ENCODE peak calls at places on chromosomes 11 and 22, in ten cellular contexts. One of them, this sample, is unnamed.

GRCh38 chr11:113876798-113877672 is 1.7 kb upstream of the USP28 start:
- DNase-seq in endothelial cell of umbilical vein: no peak
- DNase-seq in A549: no peak
- DNase-seq in thyroid gland: no peak
- DNase-seq in CD8-positive, alpha-beta T cell: no peak
- DNase-seq in cardiac muscle cell: no peak
- DNase-seq in tibial artery: no peak
- DNase-seq in psoas muscle: no peak
- DNase-seq in heart right ventricle: no peak
- DNase-seq in kidney: no peak
- DNase-seq in this sample: no peak

GRCh38 chr11:19849947-19850593 is 137.4 kb downstream of the NAV2 start:
- DNase-seq in endothelial cell of umbilical vein: no peak
- DNase-seq in A549: no peak
- DNase-seq in thyroid gland: no peak
- DNase-seq in CD8-positive, alpha-beta T cell: no peak
- DNase-seq in cardiac muscle cell: no peak
- DNase-seq in tibial artery: no peak
- DNase-seq in psoas muscle: no peak
- DNase-seq in heart right ventricle: no peak
- DNase-seq in kidney: no peak
- DNase-seq in this sample: no peak

GRCh38 chr11:27514558-27514957 is 8.0 kb upstream of the LIN7C start:
- DNase-seq in endothelial cell of umbilical vein: no peak
- DNase-seq in A549: no peak
- DNase-seq in thyroid gland: no peak
- DNase-seq in CD8-positive, alpha-beta T cell: no peak
- DNase-seq in cardiac muscle cell: no peak
- DNase-seq in tibial artery: no peak
- DNase-seq in psoas muscle: no peak
- DNase-seq in heart right ventricle: peak
- DNase-seq in kidney: no peak
- DNase-seq in this sample: no peak

GRCh38 chr11:68890490-68891231 is 13.0 kb downstream of the MRPL21 start:
- DNase-seq in endothelial cell of umbilical vein: peak
- DNase-seq in A549: no peak
- DNase-seq in thyroid gland: peak
- DNase-seq in CD8-positive, alpha-beta T cell: no peak
- DNase-seq in cardiac muscle cell: no peak
- DNase-seq in tibial artery: peak
- DNase-seq in psoas muscle: peak
- DNase-seq in heart right ventricle: peak
- DNase-seq in kidney: peak
- DNase-seq in this sample: no peak

GRCh38 chr11:13368041-13368446 is 90.5 kb downstream of the BMAL1 start:
- DNase-seq in endothelial cell of umbilical vein: no peak
- DNase-seq in A549: no peak
- DNase-seq in thyroid gland: no peak
- DNase-seq in CD8-positive, alpha-beta T cell: no peak
- DNase-seq in cardiac muscle cell: no peak
- DNase-seq in tibial artery: no peak
- DNase-seq in psoas muscle: no peak
- DNase-seq in heart right ventricle: no peak
- DNase-seq in kidney: no peak
- DNase-seq in this sample: no peak

GRCh38 chr11:133337905-133338536 is 194.3 kb downstream of the OPCML start:
- DNase-seq in endothelial cell of umbilical vein: no peak
- DNase-seq in A549: no peak
- DNase-seq in thyroid gland: no peak
- DNase-seq in CD8-positive, alpha-beta T cell: no peak
- DNase-seq in cardiac muscle cell: peak
- DNase-seq in tibial artery: no peak
- DNase-seq in psoas muscle: no peak
- DNase-seq in heart right ventricle: no peak
- DNase-seq in kidney: no peak
- DNase-seq in this sample: no peak

GRCh38 chr11:57641426-57641825 is 8.3 kb downstream of the YPEL4 start:
- DNase-seq in endothelial cell of umbilical vein: peak
- DNase-seq in A549: peak
- DNase-seq in thyroid gland: no peak
- DNase-seq in CD8-positive, alpha-beta T cell: no peak
- DNase-seq in cardiac muscle cell: peak
- DNase-seq in tibial artery: no peak
- DNase-seq in psoas muscle: no peak
- DNase-seq in heart right ventricle: no peak
- DNase-seq in kidney: no peak
- DNase-seq in this sample: no peak

GRCh38 chr11:118005224-118006152 is 19.3 kb downstream of the IL10RA start:
- DNase-seq in endothelial cell of umbilical vein: no peak
- DNase-seq in A549: no peak
- DNase-seq in thyroid gland: no peak
- DNase-seq in CD8-positive, alpha-beta T cell: no peak
- DNase-seq in cardiac muscle cell: no peak
- DNase-seq in tibial artery: no peak
- DNase-seq in psoas muscle: no peak
- DNase-seq in heart right ventricle: no peak
- DNase-seq in kidney: no peak
- DNase-seq in this sample: no peak

GRCh38 chr11:93236741-93237675 is 39.2 kb upstream of the SLC36A4 start:
- DNase-seq in endothelial cell of umbilical vein: peak
- DNase-seq in A549: peak
- DNase-seq in thyroid gland: peak
- DNase-seq in CD8-positive, alpha-beta T cell: no peak
- DNase-seq in cardiac muscle cell: peak
- DNase-seq in tibial artery: no peak
- DNase-seq in psoas muscle: no peak
- DNase-seq in heart right ventricle: peak
- DNase-seq in kidney: no peak
- DNase-seq in this sample: no peak

GRCh38 chr22:44486538-44486937 is 11.5 kb downstream of the RTL6 start:
- DNase-seq in endothelial cell of umbilical vein: no peak
- DNase-seq in A549: peak
- DNase-seq in thyroid gland: no peak
- DNase-seq in CD8-positive, alpha-beta T cell: no peak
- DNase-seq in cardiac muscle cell: no peak
- DNase-seq in tibial artery: no peak
- DNase-seq in psoas muscle: no peak
- DNase-seq in heart right ventricle: peak
- DNase-seq in kidney: no peak
- DNase-seq in this sample: no peak

GRCh38 chr11:70785372-70785771 is 387.0 kb downstream of the CTTN start:
- DNase-seq in endothelial cell of umbilical vein: no peak
- DNase-seq in A549: no peak
- DNase-seq in thyroid gland: peak
- DNase-seq in CD8-positive, alpha-beta T cell: no peak
- DNase-seq in cardiac muscle cell: no peak
- DNase-seq in tibial artery: no peak
- DNase-seq in psoas muscle: no peak
- DNase-seq in heart right ventricle: no peak
- DNase-seq in kidney: no peak
- DNase-seq in this sample: no peak

GRCh38 chr11:70788247-70789022 is 390.1 kb downstream of the CTTN start:
- DNase-seq in endothelial cell of umbilical vein: peak
- DNase-seq in A549: peak
- DNase-seq in thyroid gland: no peak
- DNase-seq in CD8-positive, alpha-beta T cell: no peak
- DNase-seq in cardiac muscle cell: no peak
- DNase-seq in tibial artery: no peak
- DNase-seq in psoas muscle: no peak
- DNase-seq in heart right ventricle: no peak
- DNase-seq in kidney: no peak
- DNase-seq in this sample: no peak

GRCh38 chr11:70796601-70797000 is 398.3 kb downstream of the CTTN start:
- DNase-seq in endothelial cell of umbilical vein: no peak
- DNase-seq in A549: no peak
- DNase-seq in thyroid gland: no peak
- DNase-seq in CD8-positive, alpha-beta T cell: no peak
- DNase-seq in cardiac muscle cell: no peak
- DNase-seq in tibial artery: no peak
- DNase-seq in psoas muscle: no peak
- DNase-seq in heart right ventricle: no peak
- DNase-seq in kidney: no peak
- DNase-seq in this sample: peak

GRCh38 chr11:70786021-70786665 is 387.8 kb downstream of the CTTN start:
- DNase-seq in endothelial cell of umbilical vein: no peak
- DNase-seq in A549: no peak
- DNase-seq in thyroid gland: no peak
- DNase-seq in CD8-positive, alpha-beta T cell: no peak
- DNase-seq in cardiac muscle cell: no peak
- DNase-seq in tibial artery: no peak
- DNase-seq in psoas muscle: no peak
- DNase-seq in heart right ventricle: no peak
- DNase-seq in kidney: no peak
- DNase-seq in this sample: peak

GRCh38 chr11:70790671-70791300 is 392.5 kb downstream of the CTTN start:
- DNase-seq in endothelial cell of umbilical vein: no peak
- DNase-seq in A549: no peak
- DNase-seq in thyroid gland: no peak
- DNase-seq in CD8-positive, alpha-beta T cell: no peak
- DNase-seq in cardiac muscle cell: no peak
- DNase-seq in tibial artery: no peak
- DNase-seq in psoas muscle: peak
- DNase-seq in heart right ventricle: no peak
- DNase-seq in kidney: no peak
- DNase-seq in this sample: no peak
- TF ChIP-seq CTCF in endothelial cell of umbilical vein: no peak
- TF ChIP-seq CTCF in A549: no peak
- TF ChIP-seq CTCF in thyroid gland: no peak
- TF ChIP-seq CTCF in CD8-positive, alpha-beta T cell: no peak
- TF ChIP-seq CTCF in cardiac muscle cell: peak
- TF ChIP-seq CTCF in tibial artery: no peak
- TF ChIP-seq CTCF in psoas muscle: no peak
- TF ChIP-seq CTCF in heart right ventricle: no peak
- TF ChIP-seq CTCF in kidney: no peak
- TF ChIP-seq CTCF in this sample: no peak

DNA sequence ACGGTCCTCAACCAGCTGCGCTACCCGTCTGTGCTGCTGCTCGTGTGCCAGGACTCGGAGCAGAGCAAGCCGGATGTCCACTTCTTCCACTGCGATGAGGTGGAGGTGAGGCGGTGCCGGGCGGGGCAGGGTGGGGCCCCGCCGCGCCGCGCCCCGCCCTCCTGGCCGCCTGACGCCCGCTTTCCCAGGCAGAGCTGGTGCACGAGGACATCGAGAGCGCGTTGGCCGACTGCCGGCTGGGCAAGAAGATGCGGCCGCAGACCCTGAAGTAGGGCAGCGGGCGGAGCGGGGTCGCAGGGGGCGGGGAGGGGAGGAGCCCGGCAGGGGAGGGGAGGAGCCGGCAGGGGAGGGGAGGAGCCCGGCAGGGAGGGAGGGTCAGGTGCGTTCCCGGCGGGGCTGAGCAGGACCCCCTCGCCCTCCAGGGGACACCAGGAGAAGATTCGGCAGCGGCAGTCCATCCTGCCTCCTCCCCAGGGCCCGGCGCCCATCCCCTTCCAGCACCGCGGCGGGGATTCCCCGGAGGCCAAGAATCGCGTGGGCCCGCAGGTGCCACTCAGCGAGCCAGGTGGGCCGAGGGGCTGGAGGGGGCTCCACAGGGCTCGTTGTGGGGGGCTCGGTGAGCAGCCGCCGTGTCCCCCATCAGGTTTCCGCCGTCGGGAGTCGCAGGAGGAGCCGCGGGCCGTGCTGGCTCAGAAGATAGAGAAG is 14.8 kb downstream of the EPS8L2 start:
- DNase-seq in endothelial cell of umbilical vein: no peak
- DNase-seq in A549: no peak
- DNase-seq in thyroid gland: no peak
- DNase-seq in CD8-positive, alpha-beta T cell: no peak
- DNase-seq in cardiac muscle cell: peak
- DNase-seq in tibial artery: peak
- DNase-seq in psoas muscle: no peak
- DNase-seq in heart right ventricle: no peak
- DNase-seq in kidney: no peak
- DNase-seq in this sample: peak
- H3K4me3 ChIP-seq in endothelial cell of umbilical vein: no peak
- H3K4me3 ChIP-seq in A549: no peak
- H3K4me3 ChIP-seq in thyroid gland: no peak
- H3K4me3 ChIP-seq in CD8-positive, alpha-beta T cell: no peak
- H3K4me3 ChIP-seq in cardiac muscle cell: peak
- H3K4me3 ChIP-seq in tibial artery: peak
- H3K4me3 ChIP-seq in psoas muscle: peak
- H3K4me3 ChIP-seq in heart right ventricle: no peak
- H3K4me3 ChIP-seq in kidney: no peak
- H3K4me3 ChIP-seq in this sample: peak

DNA sequence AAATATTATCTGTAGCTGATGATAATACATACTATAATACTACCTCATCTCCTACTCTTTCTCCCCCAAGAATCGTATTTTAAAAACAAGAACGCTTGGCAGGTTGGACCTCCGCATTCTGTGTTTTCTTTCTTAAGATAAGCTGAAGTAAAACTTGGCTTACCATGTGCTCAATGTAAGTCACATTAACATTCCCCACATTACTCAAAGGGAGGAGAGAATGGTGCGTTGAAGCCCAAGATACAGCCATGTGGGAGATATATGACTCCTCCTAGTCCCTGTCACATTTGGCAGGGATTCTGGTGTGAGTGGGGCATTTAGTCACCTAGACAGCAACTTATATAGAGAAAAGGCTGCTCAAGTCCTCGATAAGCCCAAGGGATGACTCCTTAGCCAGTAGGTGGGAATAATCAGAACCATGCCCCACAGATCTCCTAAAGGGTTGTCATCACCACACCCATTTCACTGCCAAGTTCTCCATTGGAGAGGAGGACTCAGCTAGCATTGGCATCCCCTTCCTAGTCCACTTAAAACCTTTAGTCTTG is 4.6 kb downstream of the PRSS23 start:
- DNase-seq in endothelial cell of umbilical vein: no peak
- DNase-seq in A549: no peak
- DNase-seq in thyroid gland: no peak
- DNase-seq in CD8-positive, alpha-beta T cell: no peak
- DNase-seq in cardiac muscle cell: no peak
- DNase-seq in tibial artery: no peak
- DNase-seq in psoas muscle: no peak
- DNase-seq in heart right ventricle: no peak
- DNase-seq in kidney: no peak
- DNase-seq in this sample: no peak
- H3K27ac ChIP-seq in endothelial cell of umbilical vein: peak
- H3K27ac ChIP-seq in A549: peak
- H3K27ac ChIP-seq in thyroid gland: peak
- H3K27ac ChIP-seq in CD8-positive, alpha-beta T cell: no peak
- H3K27ac ChIP-seq in cardiac muscle cell: no peak
- H3K27ac ChIP-seq in tibial artery: peak
- H3K27ac ChIP-seq in psoas muscle: no peak
- H3K27ac ChIP-seq in heart right ventricle: no peak
- H3K27ac ChIP-seq in kidney: no peak
- H3K27ac ChIP-seq in this sample: no peak

DNA sequence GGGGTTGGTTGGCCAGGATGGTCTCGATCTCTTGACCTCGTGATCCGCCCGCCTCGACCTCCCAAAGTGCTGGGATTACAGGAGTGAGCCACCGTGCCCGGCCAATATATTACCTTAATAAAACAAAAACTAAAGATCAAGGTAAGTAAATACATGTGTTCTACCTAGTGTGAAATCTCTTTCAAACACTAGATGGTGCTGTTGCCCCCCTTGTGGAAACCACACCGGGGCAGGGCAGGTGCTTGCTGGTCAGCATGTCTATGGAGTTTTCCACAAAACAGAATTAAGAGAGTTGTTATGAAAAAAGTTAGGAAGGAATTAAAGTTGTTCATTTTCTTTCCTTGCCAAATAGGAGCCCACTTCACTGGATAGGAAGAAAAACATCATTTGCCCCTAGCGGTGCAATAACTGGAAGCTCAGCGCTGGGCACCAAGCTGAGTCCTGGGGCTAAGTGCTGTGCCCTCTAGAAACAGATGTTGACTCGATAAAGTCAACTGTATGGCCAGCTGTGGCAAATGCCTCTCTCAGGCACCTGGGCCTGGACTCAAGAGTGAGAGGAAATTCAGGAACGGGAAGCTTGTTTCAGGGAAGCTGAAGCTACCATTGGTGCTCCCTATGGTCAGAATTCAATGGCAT is 6.3 kb upstream of the KCNJ5 start:
- DNase-seq in endothelial cell of umbilical vein: peak
- DNase-seq in A549: peak
- DNase-seq in thyroid gland: peak
- DNase-seq in CD8-positive, alpha-beta T cell: peak
- DNase-seq in cardiac muscle cell: peak
- DNase-seq in tibial artery: no peak
- DNase-seq in psoas muscle: no peak
- DNase-seq in heart right ventricle: peak
- DNase-seq in kidney: no peak
- DNase-seq in this sample: no peak
- TF ChIP-seq CTCF in endothelial cell of umbilical vein: peak
- TF ChIP-seq CTCF in A549: peak
- TF ChIP-seq CTCF in thyroid gland: peak
- TF ChIP-seq CTCF in CD8-positive, alpha-beta T cell: peak
- TF ChIP-seq CTCF in cardiac muscle cell: peak
- TF ChIP-seq CTCF in tibial artery: peak
- TF ChIP-seq CTCF in psoas muscle: peak
- TF ChIP-seq CTCF in heart right ventricle: peak
- TF ChIP-seq CTCF in kidney: peak
- TF ChIP-seq CTCF in this sample: peak

This sample was measured in Peyer's patch.